ENCODE peak calls at places on chromosomes 13 and 19, in five cellular contexts. Y, T, X, R and Z are unnamed samples.

GRCh38 chr19:4183967-4184717 is 1.7 kb downstream of the ANKRD24 start:
- DNase-seq in R (no peak), T (no peak), Y (no peak), X (no peak), Z (no peak)

GRCh38 chr13:98233127-98233526 is 56.1 kb upstream of the RNF113B start:
- DNase-seq in R (no peak), T (no peak), X (no peak), Y (no peak), Z (no peak)

GRCh38 chr19:15249912-15250634 is 17.8 kb upstream of the EPHX3 start:
- DNase-seq in X (peak), T (peak), Y (peak), R (no peak), Z (no peak)

GRCh38 chr19:42295831-42296525 is 6.0 kb upstream of the PRR19 start:
- DNase-seq in Y (peak), R (peak), X (peak), T (peak), Z (peak)

GRCh38 chr13:77239312-77239711 is 87.6 kb downstream of the MYCBP2 start:
- DNase-seq in X (peak), T (no peak), R (no peak), Y (no peak), Z (no peak)

GRCh38 chr13:78998736-78999135 is 339.8 kb upstream of the OBI1 start:
- DNase-seq in X (no peak), Y (no peak), T (no peak), R (no peak), Z (no peak)

GRCh38 chr13:47437411-47437810 is 540.6 kb upstream of the HTR2A start:
- DNase-seq in X (peak), T (no peak), Y (no peak), R (no peak), Z (no peak)

GRCh38 chr13:102277286-102277685 is 124.6 kb downstream of the FGF14 start:
- DNase-seq in X (no peak), T (no peak), R (no peak), Y (peak), Z (no peak)

GRCh38 chr13:98443329-98443728 is 133.6 kb downstream of the STK24 start:
- DNase-seq in X (peak), Y (no peak), R (no peak), T (no peak), Z (no peak)

GRCh38 chr13:73133536-73133935 is 74.7 kb downstream of the KLF5 start:
- DNase-seq in Y (no peak), X (no peak), T (no peak), R (peak), Z (no peak)

GRCh38 chr13:29464105-29464679 is 131.3 kb downstream of the SLC7A1 start:
- DNase-seq in X (no peak), Y (no peak), T (no peak), R (no peak), Z (no peak)

GRCh38 chr19:41844601-41845000 is at the start of gene LYPD4:
- DNase-seq in R (no peak), Y (no peak), T (no peak), X (no peak), Z (no peak)

GRCh38 chr13:47549219-47549752 is 451.8 kb downstream of the SUCLA2 start:
- DNase-seq in T (no peak), R (no peak), Y (no peak), X (no peak), Z (no peak)

GRCh38 chr13:85277753-85278152 is 521.5 kb downstream of the SLITRK6 start:
- DNase-seq in X (peak), R (peak), Y (no peak), T (no peak), Z (no peak)

GRCh38 chr13:77994166-77994565 is 75.5 kb upstream of the EDNRB start:
- DNase-seq in Y (no peak), R (no peak), T (no peak), X (no peak), Z (no peak)

GRCh38 chr13:79485014-79485441 is 4.1 kb downstream of the NDFIP2 start:
- DNase-seq in R (peak), Y (no peak), X (peak), T (no peak), Z (no peak)

GRCh38 chr13:30224732-30225131 is 82.6 kb downstream of the KATNAL1 start:
- DNase-seq in X (peak), Y (no peak), R (peak), T (no peak), Z (no peak)

GRCh38 chr19:53554804-53555203 is 16.9 kb downstream of the ZNF331 start:
- DNase-seq in T (no peak), R (no peak), X (no peak), Y (no peak), Z (no peak)

GRCh38 chr19:5090780-5091575 is 122.1 kb downstream of the KDM4B start:
- DNase-seq in Y (peak), R (no peak), X (peak), T (peak), Z (no peak)

GRCh38 chr13:113855931-113856715 is 7.8 kb downstream of the GAS6 start:
- DNase-seq in X (no peak), Y (no peak), R (no peak), T (peak), Z (peak)

GRCh38 chr13:103130681-103131210 is 64.5 kb upstream of the SLC10A2 start:
- DNase-seq in R (no peak), Y (no peak), T (no peak), X (no peak), Z (no peak)

GRCh38 chr13:50152224-50152623 is 137.0 kb downstream of the KCNRG start:
- DNase-seq in T (no peak), Y (no peak), X (no peak), R (no peak), Z (no peak)

GRCh38 chr19:11345122-11345752 is 831 bp downstream of the TMEM205 start:
- DNase-seq in X (no peak), Y (no peak), R (no peak), T (no peak), Z (no peak)

GRCh38 chr19:11349171-11349570 is 2.9 kb downstream of the CCDC159 start:
- DNase-seq in X (no peak), R (no peak), T (no peak), Y (no peak), Z (no peak)

GRCh38 chr19:11342429-11342828 is 3.0 kb upstream of the RAB3D start:
- DNase-seq in X (no peak), Y (no peak), R (no peak), T (no peak), Z (no peak)

GRCh38 chr19:11347546-11347945 is 1.2 kb downstream of the CCDC159 start:
- DNase-seq in Y (no peak), R (no peak), X (no peak), T (no peak), Z (no peak)

DNA sequence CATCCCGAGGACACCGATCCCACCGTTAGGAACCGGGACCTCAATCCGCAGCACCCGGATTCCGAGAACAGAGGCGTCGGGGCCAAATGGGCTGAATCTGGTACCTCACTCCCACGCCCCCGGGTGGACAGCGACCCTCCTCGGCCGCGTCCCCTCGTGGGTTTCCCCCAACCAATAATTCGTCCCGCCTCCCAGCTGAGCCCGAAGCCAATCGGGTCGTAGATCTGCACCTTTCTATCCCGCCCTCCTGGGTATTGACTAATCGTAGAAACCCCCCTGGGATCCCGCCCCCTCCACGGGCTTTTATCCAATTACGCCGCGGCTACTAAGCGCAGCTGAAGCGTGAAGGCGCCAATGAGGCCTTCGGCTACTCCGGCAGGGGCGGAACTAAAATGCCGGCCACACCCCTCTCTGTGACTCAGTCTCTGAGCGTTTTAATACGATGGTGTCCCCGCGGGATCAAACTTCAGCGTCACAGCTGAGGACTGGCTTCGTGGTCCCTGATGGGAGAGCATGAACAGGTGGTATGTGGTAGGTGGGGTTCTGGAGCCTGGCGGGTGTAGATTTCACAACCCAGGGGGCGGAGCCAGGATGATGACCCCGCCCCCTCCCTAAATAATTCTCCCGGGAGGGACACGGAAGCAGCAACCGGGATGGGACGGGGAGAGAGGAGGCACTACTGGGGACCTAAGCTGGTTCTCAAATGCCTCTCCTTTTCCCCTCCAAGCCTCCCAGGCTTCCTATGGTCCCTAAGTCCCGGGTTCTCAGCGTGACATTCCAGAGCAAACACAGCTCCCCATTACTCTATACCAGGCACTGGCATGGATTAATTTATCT is at the start of the genes CCDC159 and TMEM205:
- DNase-seq in R (peak), Y (peak), X (peak), T (peak), Z (peak)
- TF ChIP-seq POLR2A in R (peak), Y (peak), X (peak), T (peak), Z (peak)

GRCh38 chr19:13022859-13023636 is 27.8 kb downstream of the NFIX start:
- DNase-seq in Y (peak), R (peak), T (peak), X (peak), Z (peak)
- TF ChIP-seq POLR2A in Y (no peak), R (no peak), T (peak), X (no peak), Z (no peak)

GRCh38 chr19:491146-491741 is 5.0 kb upstream of the MADCAM1 start:
- DNase-seq in Y (no peak), X (no peak), R (no peak), T (peak), Z (no peak)
- TF ChIP-seq POLR2A in Y (no peak), X (no peak), R (no peak), T (no peak), Z (no peak)

GRCh38 chr19:483332-484072 is 12.8 kb upstream of the MADCAM1 start:
- DNase-seq in T (no peak), R (no peak), Y (no peak), X (no peak), Z (no peak)

GRCh38 chr19:484494-484893 is 11.8 kb upstream of the MADCAM1 start:
- DNase-seq in X (no peak), R (no peak), Y (no peak), T (no peak), Z (no peak)

GRCh38 chr19:485122-485521 is 11.2 kb upstream of the MADCAM1 start:
- DNase-seq in Y (no peak), T (no peak), X (no peak), R (no peak), Z (no peak)

GRCh38 chr19:488505-489417 is 7.5 kb upstream of the MADCAM1 start:
- DNase-seq in R (peak), T (peak), Y (peak), X (peak), Z (peak)

DNA sequence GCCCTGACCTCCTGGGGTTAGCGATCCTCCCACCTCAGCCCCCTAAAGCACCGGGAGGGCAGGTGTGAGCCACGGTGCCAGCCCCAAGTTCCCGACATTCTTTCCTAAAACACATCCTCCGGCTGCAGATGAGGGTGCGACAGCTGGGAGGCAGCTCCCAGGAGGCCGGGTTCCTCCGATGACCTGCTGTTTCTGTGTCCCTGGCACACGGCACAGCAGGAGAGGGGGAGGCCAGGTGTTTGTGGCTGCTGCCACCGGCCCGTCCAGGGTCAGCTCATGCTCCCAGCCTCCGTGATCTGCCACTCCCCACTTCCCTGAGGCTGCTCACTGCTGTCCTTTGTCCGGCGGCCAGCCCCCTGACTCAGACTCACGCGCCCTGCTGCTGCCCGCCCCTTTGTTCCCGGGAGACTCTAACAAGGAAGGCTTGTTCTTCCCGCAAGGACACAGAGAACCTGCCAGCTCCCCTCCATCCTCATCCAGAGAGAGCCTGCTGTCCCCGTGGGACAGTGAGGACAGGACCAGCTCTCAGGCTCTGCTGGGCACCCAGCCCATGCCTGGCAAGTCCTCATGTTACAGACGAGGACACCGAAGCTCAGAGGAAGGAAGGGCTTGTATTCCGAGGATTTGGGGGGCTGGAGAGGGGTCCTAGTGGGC is 10.6 kb upstream of the MADCAM1 start:
- DNase-seq in R (no peak), T (peak), X (no peak), Y (no peak), Z (peak)
- TF ChIP-seq POLR2A in R (no peak), T (no peak), X (no peak), Y (no peak), Z (no peak)

DNA sequence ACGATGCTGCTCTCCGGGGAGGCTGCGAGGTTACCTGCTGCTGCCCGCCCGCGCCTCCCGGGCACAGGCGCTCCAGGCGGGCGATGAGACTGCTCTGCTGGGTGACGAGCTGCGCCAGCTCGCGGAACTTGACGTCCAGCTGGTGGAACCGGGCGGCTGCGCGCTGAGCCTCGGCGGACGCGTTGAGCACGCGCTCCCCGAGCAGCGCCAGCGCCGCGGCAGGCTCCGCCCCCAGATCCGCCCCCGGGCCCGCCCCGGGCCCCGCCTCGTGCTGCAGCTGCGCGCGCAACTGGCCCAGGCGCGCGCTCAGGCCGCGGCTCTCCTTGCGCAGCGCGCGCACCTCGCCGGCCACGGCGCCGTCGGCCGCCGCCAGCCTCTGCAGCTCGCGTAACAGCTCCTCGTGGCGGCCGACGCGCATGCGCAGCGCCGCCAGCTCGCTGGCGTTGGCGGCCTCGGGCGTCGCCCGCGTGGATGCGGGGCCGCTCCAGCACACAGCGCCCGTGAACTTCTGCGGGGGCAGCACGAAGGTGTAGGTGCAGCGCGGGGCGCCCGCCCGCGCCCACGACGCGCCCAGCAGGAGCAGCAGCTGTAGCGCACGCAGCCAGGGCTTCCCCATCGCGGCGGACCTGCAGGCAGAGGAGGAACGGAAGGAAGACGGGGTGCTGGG is 6.4 kb downstream of the ANGPTL6 start:
- DNase-seq in X (peak), T (peak), R (peak), Y (peak), Z (peak)
- TF ChIP-seq POLR2A in X (no peak), T (no peak), R (peak), Y (no peak), Z (no peak)

GRCh38 chr19:307111-307531 is 15.9 kb upstream of the PLPP2 start:
- DNase-seq in Y (peak), R (no peak), X (no peak), T (no peak), Z (no peak)
- TF ChIP-seq POLR2A in Y (no peak), R (no peak), X (no peak), T (no peak), Z (no peak)

DNA sequence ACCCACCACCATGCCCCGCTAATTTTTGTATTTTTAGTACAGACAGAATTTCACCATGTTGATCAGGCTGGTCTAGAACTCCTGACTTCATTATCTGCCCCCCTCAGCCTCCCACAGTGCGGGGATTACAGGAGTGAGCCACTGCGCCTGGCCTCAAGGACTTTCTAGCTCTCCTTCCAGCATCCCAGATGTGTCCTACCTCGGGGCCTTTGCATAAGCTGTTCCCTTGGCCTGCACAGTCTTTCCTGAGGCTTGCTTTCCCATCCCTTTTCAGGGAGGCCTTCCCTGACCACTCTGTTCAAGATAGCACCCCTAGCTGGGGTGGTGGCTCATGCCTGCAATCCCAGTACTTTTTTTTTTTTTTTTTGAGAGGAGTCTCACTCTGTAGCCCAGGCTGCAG is 14.3 kb upstream of the BCAM start:
- DNase-seq in T (no peak), X (no peak), R (no peak), Y (no peak), Z (no peak)
- TF ChIP-seq POLR2A in T (no peak), X (no peak), R (no peak), Y (no peak), Z (no peak)

GRCh38 chr13:64718116-64718515 is 2512.0 kb downstream of the PCDH9 start:
- DNase-seq in Y (no peak), T (no peak), R (no peak), X (no peak), Z (no peak)

DNA sequence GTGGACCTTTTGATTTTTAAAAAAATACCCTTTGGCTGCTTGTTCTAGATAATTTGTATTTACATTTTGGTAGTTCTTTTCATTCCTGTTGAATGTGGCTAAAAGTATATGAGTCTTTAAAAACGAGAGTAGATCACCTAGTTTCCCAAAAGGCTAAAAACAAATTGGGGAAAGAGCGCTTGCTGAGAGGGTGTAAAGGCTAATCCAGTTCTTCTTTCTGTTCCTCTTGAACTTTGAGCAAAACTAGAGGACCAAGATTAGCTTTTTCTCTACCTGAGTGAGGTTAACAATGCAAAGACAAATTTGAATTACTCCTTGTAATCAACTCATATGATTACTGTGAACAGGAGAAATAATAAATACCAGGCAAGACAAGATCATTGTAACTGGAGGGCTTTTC is 2513.2 kb downstream of the PCDH9 start:
- DNase-seq in Y (no peak), X (no peak), T (no peak), R (no peak), Z (no peak)
- TF ChIP-seq POLR2A in Y (no peak), X (no peak), T (no peak), R (no peak), Z (no peak)